ENCODE peak calls at places on chromosome 20, in nine cellular contexts. P, I, F, M, W, L, B, R and D are unnamed samples.

GRCh38 chr20:22623211-22623610 is 38.8 kb upstream of the FOXA2 start:
- DNase-seq in P (no peak), I (no peak), F (no peak), M (peak), W (no peak), L (no peak), B (peak), R (no peak), D (no peak)

GRCh38 chr20:38001981-38002380 is 31.3 kb downstream of the TTI1 start:
- DNase-seq in P (no peak), I (no peak), F (no peak), M (no peak), W (no peak), L (peak), B (no peak), R (no peak), D (no peak)

GRCh38 chr20:25399038-25399430 is 8.4 kb upstream of the ABHD12 start:
- DNase-seq in P (peak), I (peak), F (no peak), M (peak), W (peak), L (peak), B (peak), R (no peak), D (no peak)

GRCh38 chr20:36717657-36718056 is 28.2 kb downstream of the NDRG3 start:
- DNase-seq in P (no peak), I (no peak), F (no peak), M (peak), W (peak), L (no peak), B (peak), R (no peak), D (no peak)

GRCh38 chr20:37393196-37393862 is 47.4 kb downstream of the SRC start:
- DNase-seq in P (no peak), I (no peak), F (no peak), M (no peak), W (no peak), L (no peak), B (no peak), R (no peak), D (no peak)

GRCh38 chr20:17584684-17585083 is 14.8 kb downstream of the DSTN start:
- DNase-seq in P (no peak), I (no peak), F (no peak), M (no peak), W (no peak), L (no peak), B (no peak), R (no peak), D (no peak)

GRCh38 chr20:47668313-47669156 is 116.7 kb downstream of the SULF2 start:
- DNase-seq in P (no peak), I (no peak), F (no peak), M (no peak), W (no peak), L (no peak), B (no peak), R (no peak), D (no peak)

GRCh38 chr20:17655865-17656489 is 26.1 kb downstream of the RRBP1 start:
- DNase-seq in P (peak), I (no peak), F (no peak), M (peak), W (peak), L (no peak), B (no peak), R (no peak), D (no peak)

GRCh38 chr20:47502271-47502730 is 614 bp downstream of the NCOA3 start:
- DNase-seq in P (no peak), I (no peak), F (peak), M (peak), W (peak), L (peak), B (no peak), R (no peak), D (peak)

GRCh38 chr20:57652865-57653545 is 32.8 kb upstream of the ZBP1 start:
- DNase-seq in P (peak), I (no peak), F (no peak), M (no peak), W (no peak), L (peak), B (no peak), R (no peak), D (no peak)

GRCh38 chr20:12906401-12906800 is 102.4 kb upstream of the SPTLC3 start:
- DNase-seq in P (no peak), I (no peak), F (no peak), M (no peak), W (no peak), L (no peak), B (no peak), R (no peak), D (no peak)

GRCh38 chr20:37992802-37993538 is 40.3 kb downstream of the TTI1 start:
- DNase-seq in P (no peak), I (peak), F (peak), M (peak), W (peak), L (peak), B (peak), R (no peak), D (peak)

GRCh38 chr20:50101281-50101680 is 11.7 kb downstream of the UBE2V1 start:
- DNase-seq in P (no peak), I (no peak), F (peak), M (peak), W (no peak), L (no peak), B (no peak), R (no peak), D (no peak)

GRCh38 chr20:56796345-56796744 is 167.2 kb downstream of the TFAP2C start:
- DNase-seq in P (no peak), I (no peak), F (no peak), M (no peak), W (no peak), L (no peak), B (no peak), R (no peak), D (no peak)

GRCh38 chr20:49987868-49988690 is 5.3 kb downstream of the SNAI1 start:
- DNase-seq in P (no peak), I (no peak), F (no peak), M (peak), W (no peak), L (no peak), B (no peak), R (no peak), D (no peak)

GRCh38 chr20:50758469-50758868 is 27.1 kb downstream of the PARD6B start:
- DNase-seq in P (no peak), I (no peak), F (no peak), M (peak), W (peak), L (no peak), B (no peak), R (no peak), D (no peak)

GRCh38 chr20:48659888-48660287 is 167.9 kb downstream of the PREX1 start:
- DNase-seq in P (peak), I (no peak), F (no peak), M (no peak), W (peak), L (no peak), B (no peak), R (no peak), D (no peak)

DNA sequence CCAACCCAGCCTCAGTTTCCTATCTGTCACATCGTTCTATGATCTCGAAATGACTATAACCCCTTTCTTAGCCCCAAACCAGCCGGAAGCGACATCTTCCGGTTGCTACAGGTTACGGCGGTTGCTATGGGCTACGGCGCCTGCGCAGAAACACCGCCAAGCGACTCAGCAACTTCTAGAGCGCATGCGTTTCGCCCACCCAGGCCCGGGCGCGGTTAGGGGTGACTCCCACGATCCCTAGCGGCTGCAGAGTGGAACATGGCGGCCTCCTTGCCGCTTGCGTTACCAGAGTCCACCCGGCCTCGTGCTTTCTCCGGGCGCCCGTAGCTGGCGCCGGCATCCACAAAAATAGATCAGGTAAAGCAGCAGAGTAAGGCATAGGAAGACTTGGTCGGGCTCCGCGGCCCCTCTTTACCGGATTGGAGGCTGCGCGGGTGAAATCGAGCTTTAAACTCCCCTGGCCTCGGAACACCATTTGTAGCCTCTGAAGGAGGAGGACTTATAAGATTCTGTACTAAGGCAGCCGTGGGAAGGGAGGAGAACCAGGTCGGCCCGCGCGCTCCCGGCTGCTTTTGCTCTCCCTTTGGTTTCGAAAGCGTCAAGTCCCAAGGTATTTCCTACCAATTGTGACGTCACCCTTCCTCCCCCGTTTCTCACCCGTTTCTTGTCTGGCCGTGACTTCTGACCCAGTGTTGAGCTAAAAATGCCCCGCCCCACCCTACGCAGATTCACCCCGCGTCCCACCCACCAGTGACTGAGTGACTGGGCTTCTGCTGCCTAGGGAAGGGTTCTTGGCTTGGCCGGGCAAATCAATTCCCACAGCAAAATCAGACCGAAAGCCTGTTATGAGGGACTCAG is 3.5 kb downstream of the SDCBP2 start:
- DNase-seq in P (peak), I (peak), F (peak), M (peak), W (peak), L (peak), B (peak), R (peak), D (peak)
- TF ChIP-seq CTCF in P (no peak), I (no peak), F (peak), M (no peak), W (peak), L (no peak), B (peak), R (peak), D (no peak)

GRCh38 chr20:62376112-62377063 is 9.3 kb upstream of the LAMA5 start:
- DNase-seq in P (peak), I (peak), F (peak), M (no peak), W (no peak), L (peak), B (peak), R (peak), D (peak)
- TF ChIP-seq CTCF in P (peak), I (no peak), F (peak), M (peak), W (peak), L (peak), B (peak), R (peak), D (peak)

DNA sequence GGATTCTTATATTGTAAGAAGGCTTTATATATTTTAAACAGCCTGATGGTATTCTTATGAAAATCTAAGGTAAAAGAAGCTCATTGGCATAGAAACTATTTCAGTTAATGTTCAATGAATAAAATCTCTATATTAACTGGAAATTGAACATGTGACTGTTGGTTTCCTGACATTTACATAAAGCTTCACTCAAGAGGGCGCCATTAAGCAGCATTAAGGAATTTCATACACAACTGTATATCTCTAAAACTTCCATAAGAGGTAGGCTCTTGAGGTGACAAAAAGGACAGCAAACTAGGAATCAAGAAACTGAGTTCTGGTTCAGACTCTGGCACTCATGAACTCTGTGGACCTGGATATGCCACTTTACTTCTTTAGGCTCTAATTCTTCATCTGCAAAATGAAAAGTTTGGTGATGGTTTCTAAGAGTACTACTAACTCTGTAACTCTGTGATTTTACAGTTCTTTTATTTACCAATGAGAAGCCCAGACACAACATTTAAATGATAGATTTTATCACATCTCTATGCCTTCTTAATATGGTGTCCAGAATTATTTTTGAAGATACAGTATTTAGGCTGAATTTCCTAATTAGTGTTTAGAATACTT is 147.5 kb downstream of the FLRT3 start:
- DNase-seq in P (no peak), I (no peak), F (no peak), M (peak), W (peak), L (peak), B (peak), R (no peak), D (no peak)
- TF ChIP-seq CTCF in P (no peak), I (no peak), F (peak), M (no peak), W (peak), L (peak), B (peak), R (peak), D (peak)

GRCh38 chr20:62908971-62909791 is 17.1 kb downstream of the DIDO1 start:
- DNase-seq in P (no peak), I (no peak), F (peak), M (no peak), W (no peak), L (no peak), B (no peak), R (no peak), D (no peak)

GRCh38 chr20:62905536-62906117 is 20.7 kb downstream of the DIDO1 start:
- DNase-seq in P (no peak), I (no peak), F (no peak), M (no peak), W (no peak), L (no peak), B (no peak), R (no peak), D (no peak)

GRCh38 chr20:62906209-62906608 is 20.1 kb downstream of the DIDO1 start:
- DNase-seq in P (no peak), I (no peak), F (no peak), M (no peak), W (no peak), L (no peak), B (no peak), R (no peak), D (no peak)

GRCh38 chr20:62906647-62907375 is 19.5 kb downstream of the DIDO1 start:
- DNase-seq in P (no peak), I (no peak), F (no peak), M (no peak), W (no peak), L (no peak), B (no peak), R (no peak), D (no peak)

DNA sequence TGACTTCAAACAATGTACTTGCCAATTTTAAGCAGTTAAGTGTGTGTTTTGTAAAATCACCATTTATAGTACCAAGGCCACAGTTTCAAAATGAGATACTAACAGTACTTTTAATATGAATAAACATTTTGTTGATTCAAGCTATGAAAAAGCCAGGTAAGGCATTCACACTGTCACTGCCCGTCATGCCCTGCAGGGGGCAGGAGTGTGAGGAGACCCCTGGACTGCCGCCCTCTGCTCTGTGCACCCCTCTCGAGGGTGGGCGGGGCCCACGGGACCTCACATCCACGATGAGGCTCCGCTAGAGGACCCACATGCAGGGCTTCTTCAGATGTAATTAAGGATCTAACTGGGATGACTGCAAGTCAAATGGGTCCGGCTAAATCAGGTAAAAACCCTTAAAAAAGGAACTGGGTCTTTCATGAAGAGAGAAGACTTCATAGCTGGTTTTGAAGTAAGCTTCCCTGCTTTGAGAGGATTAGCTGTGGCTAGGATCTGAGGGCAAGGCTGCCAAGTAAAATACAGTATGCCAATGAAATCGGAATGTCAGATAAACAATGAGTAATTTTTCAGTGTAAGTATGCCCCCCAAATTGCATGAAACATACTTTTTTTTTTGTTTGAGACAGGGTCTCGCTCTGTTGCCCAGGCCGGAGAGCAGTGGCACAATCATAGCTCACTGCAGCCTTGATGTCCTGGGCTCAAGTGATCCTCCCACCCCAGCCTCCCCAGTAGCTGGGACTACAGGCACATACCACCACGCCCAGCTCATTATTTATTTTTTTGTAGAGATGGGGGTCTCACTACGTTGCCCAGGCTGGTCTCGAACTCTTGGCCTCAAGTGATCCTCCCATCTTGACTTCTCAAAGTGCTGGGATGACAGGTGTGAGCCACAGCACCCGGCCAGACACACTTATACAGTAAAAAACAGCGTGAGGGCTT is 18.7 kb downstream of the DIDO1 start:
- DNase-seq in P (no peak), I (no peak), F (no peak), M (no peak), W (no peak), L (no peak), B (no peak), R (no peak), D (peak)
- TF ChIP-seq CTCF in P (peak), I (no peak), F (no peak), M (peak), W (peak), L (peak), B (peak), R (peak), D (peak)

DNA sequence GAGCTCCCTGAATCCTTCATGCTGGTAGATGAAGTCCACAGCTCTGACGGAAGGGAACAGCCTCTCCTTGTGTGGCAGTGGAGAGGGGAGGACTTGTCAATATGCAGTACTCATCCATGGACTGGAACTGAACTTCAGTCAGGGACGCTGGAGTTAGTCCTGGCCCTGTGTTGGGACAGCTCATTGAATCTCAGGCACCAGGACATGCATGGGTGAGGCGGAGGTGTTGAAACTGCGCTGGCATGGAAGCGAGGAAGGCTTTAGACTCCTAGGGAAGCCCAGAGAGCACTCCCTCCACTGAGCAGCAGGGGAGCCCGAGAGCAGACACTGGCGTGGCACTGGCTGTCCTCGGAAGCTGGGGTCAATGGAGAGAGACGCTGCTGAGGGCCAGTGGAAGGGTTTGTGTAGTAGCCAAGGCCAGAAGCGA is 161.3 kb upstream of the GGTLC1 start:
- DNase-seq in P (no peak), I (no peak), F (no peak), M (no peak), W (no peak), L (peak), B (no peak), R (peak), D (peak)
- TF ChIP-seq CTCF in P (peak), I (no peak), F (no peak), M (peak), W (peak), L (peak), B (peak), R (peak), D (peak)

DNA sequence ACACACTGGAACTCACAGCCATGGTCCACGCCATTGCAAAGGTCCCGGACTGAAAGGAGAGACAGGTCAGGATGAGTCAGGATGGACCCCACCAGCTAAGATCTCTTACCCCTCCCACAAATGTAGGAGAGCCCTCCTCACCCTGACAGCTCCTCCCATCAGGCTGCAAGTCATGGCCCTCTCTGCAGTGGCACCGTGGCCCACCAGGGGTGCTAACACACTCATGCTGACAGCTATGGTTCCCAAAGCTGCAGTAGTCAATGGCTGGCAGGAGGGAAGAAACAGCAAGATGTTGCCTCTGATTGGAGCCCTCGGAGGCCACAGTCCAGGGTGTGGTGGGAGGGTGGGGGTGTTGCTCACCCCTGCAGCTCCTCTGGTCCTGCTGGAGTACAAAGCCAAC is 5.7 kb upstream of the RBPJL start:
- DNase-seq in P (no peak), I (no peak), F (no peak), M (peak), W (no peak), L (no peak), B (no peak), R (peak), D (peak)
- TF ChIP-seq CTCF in P (no peak), I (no peak), F (no peak), M (peak), W (peak), L (peak), B (peak), R (peak), D (peak)

GRCh38 chr20:59032713-59033059 is 551 bp upstream of the ATP5F1E start:
- DNase-seq in P (no peak), I (no peak), F (no peak), M (no peak), W (no peak), L (peak), B (no peak), R (no peak), D (no peak)
- TF ChIP-seq CTCF in P (peak), I (no peak), F (peak), M (peak), W (peak), L (peak), B (no peak), R (peak), D (no peak)